ENCODE peak calls at places on chromosomes 11 and 22, in ten cellular contexts. Q is body of pancreas; R is heart right ventricle; O is heart left ventricle; J is central memory CD8-positive, alpha-beta T cell; I is A549; D is Right ventricle myocardium inferior; C is Panc1; W is lung; H is activated T-cell treated with anti-CD3 and anti-CD28 coated beads, Interleukin-2, amount 50 U/mL, for 4 hours. S is an unnamed sample.

GRCh38 chr11:35494966-35495365 is 30.4 kb downstream of the PAMR1 start:
- ATAC-seq in R (no peak), J (no peak), D (no peak), W (no peak), Q (no peak), O (no peak), C (no peak), H (no peak), I (no peak), S (no peak)

GRCh38 chr22:45602824-45603301 is 68.8 kb upstream of the ATXN10 start:
- ATAC-seq in J (no peak), W (no peak), H (no peak), I (peak), R (no peak), O (no peak), C (peak), D (peak), Q (no peak), S (no peak)

GRCh38 chr11:9263840-9264380 is 1.2 kb downstream of the DENND5A start:
- ATAC-seq in J (peak), Q (no peak), C (peak), R (no peak), H (peak), O (peak), W (no peak), I (peak), D (no peak), S (peak)

GRCh38 chr11:57668467-57668890 is 565 bp downstream of the ZDHHC5 start:
- ATAC-seq in H (peak), C (no peak), I (no peak), D (no peak), W (no peak), R (no peak), O (no peak), Q (peak), J (peak), S (peak)

GRCh38 chr11:128603003-128603715 is 15.8 kb upstream of the ETS1 start:
- ATAC-seq in D (no peak), C (no peak), J (no peak), Q (no peak), W (no peak), H (peak), I (no peak), O (no peak), R (no peak), S (peak)

GRCh38 chr22:44486538-44486937 is 11.5 kb downstream of the RTL6 start:
- ATAC-seq in W (no peak), H (no peak), D (peak), C (peak), Q (no peak), R (peak), I (peak), O (peak), J (no peak), S (no peak)

GRCh38 chr11:62614275-62614674 is 1.2 kb downstream of the ROM1 start:
- ATAC-seq in Q (no peak), J (no peak), O (no peak), H (peak), C (no peak), D (no peak), R (no peak), I (no peak), W (no peak), S (no peak)

GRCh38 chr11:119419834-119420492 is 3.0 kb downstream of the THY1 start:
- ATAC-seq in W (no peak), D (no peak), Q (no peak), R (no peak), I (no peak), J (no peak), H (no peak), O (no peak), C (no peak), S (no peak)

GRCh38 chr22:44353063-44353440 is 40.3 kb upstream of the SHISAL1 start:
- ATAC-seq in O (no peak), W (no peak), H (no peak), R (no peak), Q (no peak), J (no peak), I (no peak), D (no peak), C (no peak), S (no peak)

GRCh38 chr11:105799263-105799662 is 189.4 kb downstream of the GRIA4 start:
- ATAC-seq in O (no peak), R (no peak), W (no peak), D (no peak), H (no peak), Q (no peak), J (no peak), C (no peak), I (no peak), S (no peak)

GRCh38 chr11:32840587-32840986 is 10.9 kb downstream of the PRRG4 start:
- ATAC-seq in J (no peak), W (no peak), H (no peak), D (no peak), R (no peak), C (no peak), I (peak), O (no peak), Q (no peak), S (no peak)

GRCh38 chr11:109249597-109249996 is 172.4 kb upstream of the C11orf87 start:
- ATAC-seq in Q (no peak), D (no peak), O (no peak), I (no peak), C (no peak), R (no peak), J (no peak), W (no peak), H (no peak), S (no peak)

GRCh38 chr11:3095712-3096361 is 38.6 kb upstream of the CARS1 start:
- ATAC-seq in I (no peak), C (peak), W (no peak), D (no peak), H (no peak), Q (peak), J (no peak), O (peak), R (peak), S (no peak)

GRCh38 chr11:45922425-45923082 is at the start of gene LARGE2:
- ATAC-seq in J (no peak), D (no peak), I (no peak), Q (peak), H (no peak), R (no peak), O (no peak), C (peak), W (peak), S (peak)

GRCh38 chr11:66070604-66071325 is 693 bp downstream of the PACS1 start:
- ATAC-seq in O (peak), H (peak), C (peak), J (peak), W (no peak), I (peak), D (peak), R (peak), Q (peak), S (peak)

GRCh38 chr22:35684270-35684700 is 33.4 kb upstream of the APOL5 start:
- ATAC-seq in O (peak), Q (no peak), I (no peak), H (no peak), R (peak), D (peak), C (no peak), W (no peak), J (no peak), S (no peak)

GRCh38 chr11:122246885-122247284 is 130.9 kb upstream of the BLID start:
- ATAC-seq in W (no peak), D (no peak), H (no peak), R (no peak), J (no peak), C (no peak), O (no peak), I (no peak), Q (no peak), S (no peak)

GRCh38 chr11:93570759-93571413 is 27.7 kb upstream of the SMCO4 start:
- ATAC-seq in D (peak), W (peak), O (peak), R (no peak), Q (peak), H (no peak), C (no peak), J (no peak), I (peak), S (no peak)

GRCh38 chr11:76617553-76618265 is 52.8 kb downstream of the LRRC32 start:
- ATAC-seq in R (no peak), D (no peak), Q (no peak), I (no peak), J (no peak), W (no peak), H (no peak), C (no peak), O (no peak), S (no peak)

GRCh38 chr11:117520201-117520600 is 192.5 kb downstream of the CEP164 start:
- ATAC-seq in Q (no peak), J (no peak), H (no peak), R (no peak), O (no peak), D (no peak), W (no peak), C (no peak), I (peak), S (no peak)

GRCh38 chr11:70159612-70160570 is 43.2 kb upstream of the FADD start:
- ATAC-seq in H (no peak), O (peak), D (no peak), W (peak), I (peak), J (no peak), Q (no peak), R (no peak), C (peak), S (no peak)

GRCh38 chr11:429931-430456 is 11.8 kb downstream of the ANO9 start:
- ATAC-seq in R (no peak), C (peak), D (no peak), I (peak), W (no peak), Q (no peak), O (no peak), H (no peak), J (no peak), S (no peak)

GRCh38 chr11:103487113-103487512 is 377.9 kb downstream of the DYNC2H1 start:
- ATAC-seq in R (no peak), Q (no peak), O (no peak), H (no peak), J (no peak), D (no peak), I (no peak), C (no peak), W (no peak), S (no peak)

GRCh38 chr22:39439170-39439569 is 17.6 kb upstream of the MGAT3 start:
- ATAC-seq in Q (no peak), D (no peak), O (no peak), I (peak), J (no peak), C (no peak), R (no peak), W (peak), H (no peak), S (no peak)

GRCh38 chr11:102794382-102794781 is 3.6 kb downstream of the MMP1 start:
- ATAC-seq in H (peak), Q (no peak), I (peak), J (no peak), R (no peak), W (no peak), C (peak), O (peak), D (no peak), S (peak)